ENCODE peak calls at places on chromosomes 4 and X, in five cellular contexts. P is HS-5, O is NCI-H1092 treated with DMSO at 0.1 percent for 48 hours, B is HTR-8/SVneo, E is SJSA1. J is an unnamed sample.
A peak's percentile ranks its signal among the peaks of the same experiment; 100 is the strongest.

GRCh38 chrX:33725556-33726232 is 406.4 kb downstream of the FAM47A start:
- DNase-seq in E (no peak), O (no peak), P (no peak), B (peak; percentile 6), J (no peak)

GRCh38 chr4:177461606-177462005 is 19.4 kb upstream of the AGA start:
- DNase-seq in B (peak; percentile 51), E (no peak), O (no peak), P (no peak), J (no peak)

GRCh38 chrX:37787353-37787869 is 7.6 kb downstream of the CYBB start:
- DNase-seq in E (no peak), P (no peak), B (no peak), O (no peak), J (no peak)

GRCh38 chrX:154547245-154548027 is at the start of gene IKBKG:
- DNase-seq in P (no peak), O (peak; percentile 91), B (peak; percentile 70), E (peak; percentile 96), J (peak; percentile 96)

GRCh38 chrX:1582686-1583437 is 8.5 kb upstream of the AKAP17A start:
- DNase-seq in B (no peak), P (no peak), E (peak; percentile 80), O (no peak), J (no peak)

GRCh38 chr4:54093609-54094240 is 6.2 kb upstream of the GSX2 start:
- DNase-seq in B (no peak), O (no peak), E (no peak), P (no peak), J (no peak)

GRCh38 chrX:100478714-100479113 is 68.6 kb upstream of the PCDH19 start:
- DNase-seq in O (no peak), P (no peak), B (no peak), E (no peak), J (no peak)

GRCh38 chr4:106565727-106566126 is 197.1 kb upstream of the GIMD1 start:
- DNase-seq in P (no peak), B (no peak), E (peak; percentile 20), O (no peak), J (no peak)

GRCh38 chr4:154030747-154031146 is 241.9 kb upstream of the SFRP2 start:
- DNase-seq in E (no peak), O (no peak), P (no peak), B (no peak), J (no peak)

GRCh38 chrX:148933881-148934280 is 433.5 kb downstream of the AFF2 start:
- DNase-seq in B (no peak), O (no peak), P (no peak), E (no peak), J (no peak)

GRCh38 chrX:18146954-18147353 is 73.7 kb downstream of the BEND2 start:
- DNase-seq in O (no peak), P (no peak), B (no peak), E (no peak), J (no peak)

GRCh38 chr4:98626350-98626749 is 32.1 kb downstream of the TSPAN5 start:
- DNase-seq in P (peak; percentile 77), O (no peak), B (peak; percentile 41), E (peak; percentile 68), J (no peak)

GRCh38 chr4:1211951-1212545 is 36.9 kb downstream of the CTBP1 start:
- DNase-seq in P (no peak), B (no peak), O (no peak), E (no peak), J (peak; percentile 80)

GRCh38 chr4:95556460-95556859 is 7.7 kb upstream of the UNC5C start:
- DNase-seq in B (no peak), O (no peak), E (no peak), P (no peak), J (no peak)

GRCh38 chrX:68822641-68823410 is 6.0 kb upstream of the EFNB1 start:
- DNase-seq in P (no peak), B (peak; percentile 38), E (peak; percentile 13), O (peak; percentile 34), J (peak; percentile 32)

GRCh38 chrX:2691543-2692220 is 587 bp downstream of the CD99 start:
- DNase-seq in P (no peak), E (peak; percentile 65), B (no peak), O (no peak), J (no peak)

GRCh38 chr4:54100607-54101189 is 735 bp downstream of the GSX2 start:
- DNase-seq in P (no peak), B (no peak), E (no peak), O (no peak), J (no peak)

GRCh38 chr4:128661529-128661928 is 148.0 kb upstream of the JADE1 start:
- DNase-seq in O (no peak), B (no peak), E (no peak), P (no peak), J (no peak)

GRCh38 chr4:140707325-140707724 is 48.9 kb downstream of the TBC1D9 start:
- DNase-seq in O (no peak), B (no peak), P (no peak), E (no peak), J (no peak)

GRCh38 chr4:16862688-16863087 is 35.8 kb downstream of the LDB2 start:
- DNase-seq in P (no peak), O (no peak), B (no peak), E (no peak), J (no peak)

GRCh38 chrX:123169247-123169901 is 14.7 kb upstream of the GRIA3 start:
- DNase-seq in O (no peak), B (no peak), E (no peak), P (no peak), J (no peak)

GRCh38 chrX:30513284-30513683 is 64.3 kb downstream of the TASL start:
- DNase-seq in E (no peak), P (no peak), B (no peak), O (peak; percentile 3), J (no peak)

GRCh38 chr4:151922811-151923210 is 162.0 kb upstream of the GATB start:
- DNase-seq in P (no peak), O (no peak), E (no peak), B (no peak), J (no peak)

GRCh38 chrX:11393949-11394654 is 100.9 kb downstream of the AMELX start:
- DNase-seq in B (no peak), O (no peak), P (no peak), E (no peak), J (no peak)

GRCh38 chrX:138856881-138857280 is 145.4 kb upstream of the FGF13 start:
- DNase-seq in P (no peak), O (no peak), E (no peak), B (no peak), J (no peak)

GRCh38 chr4:184850431-184851199 is 24.8 kb upstream of the ACSL1 start:
- DNase-seq in B (no peak), O (no peak), E (no peak), P (no peak), J (no peak)

GRCh38 chr4:104457308-104457981 is 37.2 kb downstream of the CXXC4 start:
- DNase-seq in B (no peak), P (no peak), O (no peak), E (no peak), J (no peak)

GRCh38 chr4:1459664-1460511 is 53.6 kb upstream of the NKX1-1 start:
- DNase-seq in P (no peak), O (no peak), E (no peak), B (no peak), J (no peak)

GRCh38 chr4:108117473-108118182 is 51.1 kb downstream of the LEF1 start:
- DNase-seq in P (no peak), B (no peak), O (no peak), E (no peak), J (no peak)

GRCh38 chrX:30935985-30936384 is 46.9 kb upstream of the TAB3 start:
- DNase-seq in P (peak; percentile 0), E (no peak), O (peak; percentile 22), B (peak; percentile 28), J (no peak)

GRCh38 chr4:88750369-88750768 is 52.7 kb upstream of the NAP1L5 start:
- DNase-seq in B (no peak), O (no peak), E (no peak), P (no peak), J (no peak)